ENCODE peak calls at places on chromosome 4, in seven cellular contexts. L is cardiac muscle cell, J is transverse colon, E is thoracic aorta, O is left ventricle myocardium inferior, D is IMR-90, Q is endodermal cell. F is an unnamed sample. For H3K4me1, the result is how much of the 10 kb centered on the place peaks cover.

GRCh38 chr4:14878681-14879080 is 123.6 kb upstream of the CPEB2 start:
- DNase-seq in O (no peak), E (no peak), J (no peak), L (no peak), Q (no peak), D (no peak), F (no peak)

GRCh38 chr4:30756553-30756952 is 36.4 kb downstream of the PCDH7 start:
- DNase-seq in Q (no peak), L (no peak), D (no peak), J (no peak), E (no peak), O (no peak), F (no peak)

GRCh38 chr4:13524504-13525243 is 19.6 kb downstream of the NKX3-2 start:
- DNase-seq in Q (peak), E (no peak), D (peak), J (no peak), O (no peak), L (no peak), F (no peak)

GRCh38 chr4:109609431-109609830 is 49.4 kb downstream of the MCUB start:
- DNase-seq in Q (no peak), O (no peak), E (no peak), D (no peak), L (no peak), J (no peak), F (no peak)

GRCh38 chr4:108926058-108926457 is 163.2 kb upstream of the ETNPPL start:
- DNase-seq in J (no peak), D (peak), O (no peak), L (no peak), Q (no peak), E (no peak), F (no peak)

GRCh38 chr4:55447826-55448225 is 52.1 kb downstream of the TMEM165 start:
- DNase-seq in L (no peak), E (no peak), O (no peak), D (peak), J (no peak), Q (no peak), F (no peak)

GRCh38 chr4:82031386-82031785 is 342.4 kb downstream of the HNRNPD start:
- DNase-seq in J (no peak), Q (no peak), O (no peak), D (no peak), E (no peak), L (no peak), F (no peak)

GRCh38 chr4:150308824-150309472 is 230.7 kb downstream of the DCLK2 start:
- DNase-seq in D (peak), O (no peak), Q (no peak), J (no peak), E (no peak), L (no peak), F (no peak)

GRCh38 chr4:141802324-141802723 is 165.9 kb downstream of the IL15 start:
- DNase-seq in L (no peak), D (peak), O (no peak), J (no peak), Q (no peak), E (no peak), F (no peak)

GRCh38 chr4:26985836-26986235 is 125.2 kb downstream of the STIM2 start:
- DNase-seq in E (no peak), D (no peak), O (no peak), Q (no peak), J (no peak), L (no peak), F (no peak)

GRCh38 chr4:53436251-53436650 is 58.8 kb downstream of the FIP1L1 start:
- DNase-seq in L (no peak), J (no peak), O (no peak), E (no peak), Q (no peak), D (no peak), F (no peak)

GRCh38 chr4:100362363-100362762 is 155.5 kb downstream of the EMCN start:
- DNase-seq in D (peak), O (no peak), Q (no peak), J (no peak), E (no peak), L (no peak), F (no peak)

GRCh38 chr4:80264825-80265224 is 1.6 kb upstream of the FGF5 start:
- DNase-seq in J (no peak), Q (no peak), D (no peak), L (no peak), E (no peak), O (no peak), F (no peak)

GRCh38 chr4:177596035-177596434 is 153.8 kb upstream of the AGA start:
- DNase-seq in J (no peak), D (peak), Q (peak), O (no peak), L (peak), E (no peak), F (no peak)

GRCh38 chr4:1116837-1117236 is 3.5 kb upstream of the RNF212 start:
- DNase-seq in J (no peak), D (no peak), Q (no peak), L (no peak), E (no peak), O (no peak), F (no peak)

GRCh38 chr4:168502886-168503285 is 6.0 kb downstream of the PALLD start:
- DNase-seq in Q (no peak), L (no peak), E (no peak), J (no peak), D (peak), O (no peak), F (no peak)

GRCh38 chr4:69836321-69836720 is 23.6 kb downstream of the SULT1E1 start:
- DNase-seq in Q (no peak), L (no peak), O (no peak), E (no peak), D (no peak), J (no peak), F (no peak)

GRCh38 chr4:83677656-83678055 is 141.7 kb downstream of the GPAT3 start:
- DNase-seq in D (no peak), Q (no peak), O (no peak), J (no peak), E (no peak), L (no peak), F (no peak)

GRCh38 chr4:23039813-23040212 is 347.1 kb downstream of the GBA3 start:
- DNase-seq in Q (no peak), D (no peak), O (no peak), J (no peak), L (no peak), E (no peak), F (no peak)

GRCh38 chr4:181823645-181824044 is 419.6 kb upstream of the TENM3 start:
- DNase-seq in L (peak), J (no peak), E (no peak), D (no peak), Q (no peak), O (no peak), F (no peak)

GRCh38 chr4:65670331-65671031 is at the start of gene EPHA5:
- DNase-seq in J (no peak), E (no peak), L (peak), O (peak), Q (peak), D (peak), F (peak)

GRCh38 chr4:41600243-41600642 is 62.3 kb downstream of the LIMCH1 start:
- DNase-seq in D (no peak), L (no peak), O (no peak), E (no peak), Q (no peak), J (no peak), F (no peak)

GRCh38 chr4:142473960-142474338 is 372.2 kb downstream of the INPP4B start:
- DNase-seq in Q (no peak), O (no peak), L (no peak), D (no peak), E (no peak), J (no peak), F (no peak)

GRCh38 chr4:79686976-79687375 is 278.9 kb upstream of the GK2 start:
- DNase-seq in L (no peak), J (no peak), Q (no peak), D (no peak), E (no peak), O (no peak), F (no peak)

GRCh38 chr4:62324215-62324614 is 1124.1 kb downstream of the ADGRL3 start:
- DNase-seq in D (no peak), L (no peak), J (no peak), O (peak), E (no peak), Q (no peak), F (no peak)

GRCh38 chr4:53804719-53805118 is 213.4 kb upstream of the LNX1 start:
- DNase-seq in Q (peak), E (no peak), O (no peak), J (peak), L (no peak), D (no peak), F (no peak)

GRCh38 chr4:36677122-36677521 is 395.7 kb downstream of the DTHD1 start:
- DNase-seq in L (no peak), J (no peak), O (no peak), E (no peak), D (no peak), Q (no peak), F (no peak)

GRCh38 chr4:71472946-71473345 is 134.1 kb downstream of the SLC4A4 start:
- DNase-seq in Q (no peak), J (no peak), D (peak), E (no peak), O (no peak), L (no peak), F (no peak)

GRCh38 chr4:126395661-126396060 is 1080.9 kb downstream of the FAT4 start:
- DNase-seq in E (no peak), J (no peak), Q (no peak), O (no peak), L (no peak), D (peak), F (no peak)

GRCh38 chr4:176238819-176239218 is 30.2 kb downstream of the ASB5 start:
- DNase-seq in D (peak), Q (no peak), J (no peak), E (no peak), L (no peak), O (no peak), F (no peak)

GRCh38 chr4:84070293-84070692 is 428.8 kb downstream of the NKX6-1 start:
- DNase-seq in Q (no peak), J (no peak), E (no peak), L (no peak), D (no peak), O (no peak), F (no peak)

GRCh38 chr4:129218897-129219296 is 122.9 kb downstream of the C4orf33 start:
- DNase-seq in L (no peak), E (no peak), Q (no peak), D (peak), O (no peak), J (no peak), F (no peak)

GRCh38 chr4:8205749-8206611 is 6.9 kb downstream of the SH3TC1 start:
- DNase-seq in O (no peak), E (no peak), D (no peak), Q (no peak), J (no peak), L (no peak), F (no peak)
- H3K4me1 ChIP-seq in O (under half), E (under half), D (under half), Q (under half), J (under half), L (under half), F (under half)

GRCh38 chr4:152779513-152780266 is at the start of the genes ARFIP1 and TIGD4:
- DNase-seq in L (peak), E (peak), J (peak), D (peak), Q (peak), O (peak), F (peak)
- TF ChIP-seq CTCF in L (peak), E (no peak), J (peak), D (peak), Q (peak), O (peak), F (no peak)

DNA sequence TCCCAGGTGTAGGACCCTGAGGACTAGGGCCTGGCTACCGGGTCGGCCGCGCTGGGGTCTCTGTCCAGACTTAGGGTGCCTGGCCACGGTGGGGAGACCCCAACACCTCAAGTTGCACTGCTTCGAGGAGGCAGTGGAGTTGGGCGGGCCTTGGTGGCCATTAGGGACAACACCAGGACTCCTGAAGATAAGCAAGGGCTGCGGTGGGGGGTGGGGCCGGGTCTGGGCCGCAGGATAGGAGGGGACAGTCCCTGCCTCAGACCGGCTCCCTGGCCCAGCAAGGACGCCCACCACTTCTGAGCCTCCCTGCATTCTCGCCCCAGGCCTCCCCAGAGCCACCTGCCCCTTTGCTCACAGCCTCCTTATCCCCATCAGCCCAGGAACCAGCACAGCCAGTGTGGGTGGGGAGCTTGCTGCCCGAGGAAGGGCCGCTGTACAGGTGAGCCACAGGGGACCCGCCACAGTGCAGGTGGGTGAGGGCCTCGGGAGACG is 5.5 kb upstream of the MXD4 start:
- DNase-seq in O (no peak), D (no peak), J (no peak), Q (no peak), L (no peak), E (no peak), F (no peak)
- H3K4me1 ChIP-seq in O (half or more), D (under half), J (under half), Q (under half), L (under half), E (under half), F (under half)

DNA sequence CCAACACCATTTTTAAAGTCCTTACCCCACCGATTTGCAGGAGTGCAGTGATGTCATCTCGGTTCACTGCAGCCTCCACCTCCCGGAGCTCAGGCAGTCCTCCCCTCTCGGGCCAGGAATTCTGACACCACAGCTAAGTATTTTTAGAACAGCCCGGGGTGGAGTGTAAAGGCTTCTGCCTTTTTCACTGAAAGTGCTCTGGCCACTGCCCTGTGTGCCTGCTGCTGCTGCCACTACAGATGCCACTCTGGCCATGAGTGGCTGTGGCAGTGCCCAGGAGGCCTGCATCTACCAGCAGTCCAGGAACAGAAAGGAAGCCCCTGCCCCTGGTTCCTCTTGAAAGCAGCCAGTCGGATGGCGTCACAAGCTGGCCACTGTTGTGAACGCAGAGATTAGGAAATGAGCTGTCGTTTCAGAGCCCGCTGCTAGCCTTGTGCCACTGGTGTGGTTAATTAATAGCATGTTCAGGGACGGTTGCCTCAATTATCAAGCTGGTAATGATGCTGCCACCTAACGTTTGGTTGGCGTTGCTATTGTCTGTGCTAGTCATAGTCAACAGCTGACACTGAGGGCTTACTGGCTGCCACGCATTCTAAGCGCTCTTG is 23.6 kb upstream of the TBC1D14 start:
- DNase-seq in O (peak), J (no peak), Q (no peak), D (peak), E (no peak), L (peak), F (no peak)
- TF ChIP-seq CTCF in O (peak), J (no peak), Q (no peak), D (peak), E (no peak), L (peak), F (no peak)

GRCh38 chr4:138983690-138984089 is 31.9 kb upstream of the NOCT start:
- DNase-seq in Q (no peak), L (no peak), O (no peak), E (no peak), J (no peak), D (no peak), F (no peak)
- H3K4me1 ChIP-seq in Q (under half), L (under half), O (under half), E (under half), J (under half), D (under half), F (under half)

GRCh38 chr4:35151816-35152572 is 1092.3 kb downstream of the ARAP2 start:
- DNase-seq in J (no peak), Q (peak), D (no peak), E (no peak), O (no peak), L (peak), F (no peak)
- TF ChIP-seq CTCF in J (no peak), Q (peak), D (no peak), E (no peak), O (no peak), L (no peak), F (no peak)

F was measured in ovary.